ENCODE peak calls at places on chromosomes 1 and 21, in nine cellular contexts. One of them, this sample, is unnamed.

GRCh38 chr1:50023292-50024159 is at the start of gene AGBL4:
- DNase-seq in trophoblast cell: peak; percentile 59
- DNase-seq in occipital lobe: peak; percentile 77
- DNase-seq in aorta: peak; percentile 79
- DNase-seq in IMR-90: no peak
- DNase-seq in activated T-helper 9 cell treated with anti-CD3 and anti-CD28 coated beads, Interleukin-2, amount 50 U/mL, for 16 hours: no peak
- DNase-seq in adipocyte: no peak
- DNase-seq in GM12865: no peak
- DNase-seq in astrocyte of the cerebellum: peak; percentile 9
- DNase-seq in this sample: no peak

GRCh38 chr1:216705686-216706085 is 17.5 kb downstream of the ESRRG start:
- DNase-seq in aorta: no peak
- DNase-seq in trophoblast cell: no peak
- DNase-seq in IMR-90: no peak
- DNase-seq in adipocyte: no peak
- DNase-seq in astrocyte of the cerebellum: no peak
- DNase-seq in occipital lobe: peak; percentile 47
- DNase-seq in activated T-helper 9 cell treated with anti-CD3 and anti-CD28 coated beads, Interleukin-2, amount 50 U/mL, for 16 hours: no peak
- DNase-seq in GM12865: no peak
- DNase-seq in this sample: no peak

GRCh38 chr1:21514245-21514644 is 5.0 kb downstream of the ALPL start:
- DNase-seq in aorta: no peak
- DNase-seq in activated T-helper 9 cell treated with anti-CD3 and anti-CD28 coated beads, Interleukin-2, amount 50 U/mL, for 16 hours: no peak
- DNase-seq in IMR-90: no peak
- DNase-seq in trophoblast cell: no peak
- DNase-seq in GM12865: peak; percentile 66
- DNase-seq in occipital lobe: no peak
- DNase-seq in astrocyte of the cerebellum: no peak
- DNase-seq in adipocyte: no peak
- DNase-seq in this sample: no peak

GRCh38 chr1:246893205-246893939 is 38.4 kb downstream of the AHCTF1 start:
- DNase-seq in trophoblast cell: no peak
- DNase-seq in adipocyte: no peak
- DNase-seq in astrocyte of the cerebellum: no peak
- DNase-seq in aorta: no peak
- DNase-seq in IMR-90: no peak
- DNase-seq in occipital lobe: no peak
- DNase-seq in GM12865: peak; percentile 9
- DNase-seq in activated T-helper 9 cell treated with anti-CD3 and anti-CD28 coated beads, Interleukin-2, amount 50 U/mL, for 16 hours: no peak
- DNase-seq in this sample: no peak

GRCh38 chr1:224629965-224630364 is 13.8 kb downstream of the CNIH3 start:
- DNase-seq in GM12865: no peak
- DNase-seq in occipital lobe: no peak
- DNase-seq in adipocyte: no peak
- DNase-seq in astrocyte of the cerebellum: no peak
- DNase-seq in trophoblast cell: no peak
- DNase-seq in aorta: peak; percentile 0
- DNase-seq in IMR-90: no peak
- DNase-seq in activated T-helper 9 cell treated with anti-CD3 and anti-CD28 coated beads, Interleukin-2, amount 50 U/mL, for 16 hours: no peak
- DNase-seq in this sample: no peak

GRCh38 chr1:209404577-209404976 is 178.9 kb upstream of the CAMK1G start:
- DNase-seq in trophoblast cell: no peak
- DNase-seq in GM12865: no peak
- DNase-seq in occipital lobe: no peak
- DNase-seq in astrocyte of the cerebellum: no peak
- DNase-seq in IMR-90: no peak
- DNase-seq in activated T-helper 9 cell treated with anti-CD3 and anti-CD28 coated beads, Interleukin-2, amount 50 U/mL, for 16 hours: no peak
- DNase-seq in aorta: no peak
- DNase-seq in adipocyte: no peak
- DNase-seq in this sample: no peak

GRCh38 chr1:62784509-62785365 is 805 bp downstream of the ATG4C start:
- DNase-seq in adipocyte: peak; percentile 8
- DNase-seq in occipital lobe: no peak
- DNase-seq in aorta: no peak
- DNase-seq in astrocyte of the cerebellum: no peak
- DNase-seq in GM12865: peak; percentile 1
- DNase-seq in IMR-90: peak; percentile 19
- DNase-seq in activated T-helper 9 cell treated with anti-CD3 and anti-CD28 coated beads, Interleukin-2, amount 50 U/mL, for 16 hours: no peak
- DNase-seq in trophoblast cell: no peak
- DNase-seq in this sample: no peak

GRCh38 chr1:102919659-102920058 is 188.7 kb downstream of the COL11A1 start:
- DNase-seq in aorta: no peak
- DNase-seq in occipital lobe: no peak
- DNase-seq in IMR-90: peak; percentile 79
- DNase-seq in astrocyte of the cerebellum: no peak
- DNase-seq in GM12865: no peak
- DNase-seq in activated T-helper 9 cell treated with anti-CD3 and anti-CD28 coated beads, Interleukin-2, amount 50 U/mL, for 16 hours: no peak
- DNase-seq in adipocyte: peak; percentile 65
- DNase-seq in trophoblast cell: no peak
- DNase-seq in this sample: peak; percentile 37

GRCh38 chr1:169070547-169070946 is 35.9 kb upstream of the ATP1B1 start:
- DNase-seq in adipocyte: peak; percentile 2
- DNase-seq in occipital lobe: no peak
- DNase-seq in GM12865: no peak
- DNase-seq in IMR-90: no peak
- DNase-seq in activated T-helper 9 cell treated with anti-CD3 and anti-CD28 coated beads, Interleukin-2, amount 50 U/mL, for 16 hours: no peak
- DNase-seq in trophoblast cell: no peak
- DNase-seq in aorta: no peak
- DNase-seq in astrocyte of the cerebellum: no peak
- DNase-seq in this sample: no peak

GRCh38 chr1:151981178-151981525 is 12.5 kb downstream of the S100A10 start:
- DNase-seq in aorta: no peak
- DNase-seq in trophoblast cell: no peak
- DNase-seq in GM12865: no peak
- DNase-seq in occipital lobe: no peak
- DNase-seq in astrocyte of the cerebellum: no peak
- DNase-seq in IMR-90: no peak
- DNase-seq in activated T-helper 9 cell treated with anti-CD3 and anti-CD28 coated beads, Interleukin-2, amount 50 U/mL, for 16 hours: no peak
- DNase-seq in adipocyte: no peak
- DNase-seq in this sample: no peak

GRCh38 chr21:37153935-37154350 is 80.9 kb downstream of the TTC3 start:
- DNase-seq in IMR-90: peak; percentile 18
- DNase-seq in astrocyte of the cerebellum: no peak
- DNase-seq in trophoblast cell: peak; percentile 24
- DNase-seq in aorta: no peak
- DNase-seq in adipocyte: peak; percentile 45
- DNase-seq in GM12865: no peak
- DNase-seq in occipital lobe: no peak
- DNase-seq in activated T-helper 9 cell treated with anti-CD3 and anti-CD28 coated beads, Interleukin-2, amount 50 U/mL, for 16 hours: no peak
- DNase-seq in this sample: no peak

GRCh38 chr1:7856345-7856744 is 3.5 kb upstream of the UTS2 start:
- DNase-seq in activated T-helper 9 cell treated with anti-CD3 and anti-CD28 coated beads, Interleukin-2, amount 50 U/mL, for 16 hours: no peak
- DNase-seq in astrocyte of the cerebellum: no peak
- DNase-seq in IMR-90: no peak
- DNase-seq in trophoblast cell: no peak
- DNase-seq in aorta: no peak
- DNase-seq in occipital lobe: no peak
- DNase-seq in GM12865: no peak
- DNase-seq in adipocyte: no peak
- DNase-seq in this sample: peak; percentile 9

GRCh38 chr1:25028910-25029599 is 99.0 kb upstream of the RUNX3 start:
- DNase-seq in adipocyte: no peak
- DNase-seq in occipital lobe: no peak
- DNase-seq in trophoblast cell: no peak
- DNase-seq in GM12865: peak; percentile 86
- DNase-seq in IMR-90: no peak
- DNase-seq in aorta: no peak
- DNase-seq in activated T-helper 9 cell treated with anti-CD3 and anti-CD28 coated beads, Interleukin-2, amount 50 U/mL, for 16 hours: no peak
- DNase-seq in astrocyte of the cerebellum: no peak
- DNase-seq in this sample: no peak

GRCh38 chr21:42640486-42640885 is 12.9 kb upstream of the PDE9A start:
- DNase-seq in activated T-helper 9 cell treated with anti-CD3 and anti-CD28 coated beads, Interleukin-2, amount 50 U/mL, for 16 hours: no peak
- DNase-seq in adipocyte: no peak
- DNase-seq in IMR-90: no peak
- DNase-seq in trophoblast cell: no peak
- DNase-seq in astrocyte of the cerebellum: no peak
- DNase-seq in occipital lobe: no peak
- DNase-seq in aorta: peak; percentile 59
- DNase-seq in GM12865: no peak
- DNase-seq in this sample: no peak

GRCh38 chr1:179127163-179127895 is 45.5 kb downstream of the TOR3A start:
- DNase-seq in adipocyte: peak; percentile 51
- DNase-seq in astrocyte of the cerebellum: no peak
- DNase-seq in trophoblast cell: peak; percentile 11
- DNase-seq in aorta: no peak
- DNase-seq in occipital lobe: no peak
- DNase-seq in GM12865: no peak
- DNase-seq in IMR-90: peak; percentile 55
- DNase-seq in activated T-helper 9 cell treated with anti-CD3 and anti-CD28 coated beads, Interleukin-2, amount 50 U/mL, for 16 hours: no peak
- DNase-seq in this sample: no peak

GRCh38 chr1:15107897-15108296 is 45.6 kb upstream of the TMEM51 start:
- DNase-seq in adipocyte: no peak
- DNase-seq in IMR-90: no peak
- DNase-seq in GM12865: no peak
- DNase-seq in activated T-helper 9 cell treated with anti-CD3 and anti-CD28 coated beads, Interleukin-2, amount 50 U/mL, for 16 hours: no peak
- DNase-seq in trophoblast cell: no peak
- DNase-seq in astrocyte of the cerebellum: no peak
- DNase-seq in occipital lobe: no peak
- DNase-seq in aorta: no peak
- DNase-seq in this sample: no peak

GRCh38 chr21:31895069-31895851 is 22.4 kb downstream of the HUNK start:
- DNase-seq in occipital lobe: no peak
- DNase-seq in IMR-90: peak; percentile 34
- DNase-seq in activated T-helper 9 cell treated with anti-CD3 and anti-CD28 coated beads, Interleukin-2, amount 50 U/mL, for 16 hours: no peak
- DNase-seq in aorta: no peak
- DNase-seq in GM12865: no peak
- DNase-seq in trophoblast cell: no peak
- DNase-seq in astrocyte of the cerebellum: no peak
- DNase-seq in adipocyte: no peak
- DNase-seq in this sample: no peak

GRCh38 chr21:20486303-20486702 is 511.9 kb upstream of the NCAM2 start:
- DNase-seq in trophoblast cell: no peak
- DNase-seq in GM12865: no peak
- DNase-seq in astrocyte of the cerebellum: no peak
- DNase-seq in IMR-90: no peak
- DNase-seq in activated T-helper 9 cell treated with anti-CD3 and anti-CD28 coated beads, Interleukin-2, amount 50 U/mL, for 16 hours: no peak
- DNase-seq in adipocyte: no peak
- DNase-seq in aorta: no peak
- DNase-seq in occipital lobe: no peak
- DNase-seq in this sample: no peak

GRCh38 chr1:6145351-6145750 is 34.8 kb downstream of the CHD5 start:
- DNase-seq in trophoblast cell: no peak
- DNase-seq in GM12865: no peak
- DNase-seq in aorta: no peak
- DNase-seq in occipital lobe: no peak
- DNase-seq in astrocyte of the cerebellum: no peak
- DNase-seq in adipocyte: no peak
- DNase-seq in activated T-helper 9 cell treated with anti-CD3 and anti-CD28 coated beads, Interleukin-2, amount 50 U/mL, for 16 hours: no peak
- DNase-seq in IMR-90: no peak
- DNase-seq in this sample: no peak

GRCh38 chr1:168529533-168529932 is 14.3 kb downstream of the XCL2 start:
- DNase-seq in trophoblast cell: no peak
- DNase-seq in IMR-90: no peak
- DNase-seq in GM12865: no peak
- DNase-seq in adipocyte: peak; percentile 20
- DNase-seq in astrocyte of the cerebellum: no peak
- DNase-seq in occipital lobe: no peak
- DNase-seq in aorta: no peak
- DNase-seq in activated T-helper 9 cell treated with anti-CD3 and anti-CD28 coated beads, Interleukin-2, amount 50 U/mL, for 16 hours: no peak
- DNase-seq in this sample: no peak

GRCh38 chr1:8396083-8396911 is 78.4 kb downstream of the SLC45A1 start:
- DNase-seq in astrocyte of the cerebellum: no peak
- DNase-seq in IMR-90: peak; percentile 79
- DNase-seq in activated T-helper 9 cell treated with anti-CD3 and anti-CD28 coated beads, Interleukin-2, amount 50 U/mL, for 16 hours: no peak
- DNase-seq in trophoblast cell: peak; percentile 33
- DNase-seq in adipocyte: peak; percentile 31
- DNase-seq in occipital lobe: no peak
- DNase-seq in GM12865: no peak
- DNase-seq in aorta: no peak
- DNase-seq in this sample: peak; percentile 49

GRCh38 chr21:44448651-44449131 is 6.6 kb upstream of the LRRC3 start:
- DNase-seq in aorta: peak; percentile 59
- DNase-seq in trophoblast cell: no peak
- DNase-seq in activated T-helper 9 cell treated with anti-CD3 and anti-CD28 coated beads, Interleukin-2, amount 50 U/mL, for 16 hours: no peak
- DNase-seq in adipocyte: no peak
- DNase-seq in astrocyte of the cerebellum: no peak
- DNase-seq in occipital lobe: no peak
- DNase-seq in GM12865: no peak
- DNase-seq in IMR-90: no peak
- DNase-seq in this sample: no peak

GRCh38 chr1:10610901-10611600 is 136.3 kb downstream of the PEX14 start:
- DNase-seq in activated T-helper 9 cell treated with anti-CD3 and anti-CD28 coated beads, Interleukin-2, amount 50 U/mL, for 16 hours: no peak
- DNase-seq in astrocyte of the cerebellum: no peak
- DNase-seq in aorta: no peak
- DNase-seq in GM12865: no peak
- DNase-seq in trophoblast cell: no peak
- DNase-seq in occipital lobe: no peak
- DNase-seq in IMR-90: peak; percentile 51
- DNase-seq in adipocyte: no peak
- DNase-seq in this sample: no peak

GRCh38 chr1:174883361-174883760 is 116.4 kb upstream of the CACYBP start:
- DNase-seq in activated T-helper 9 cell treated with anti-CD3 and anti-CD28 coated beads, Interleukin-2, amount 50 U/mL, for 16 hours: no peak
- DNase-seq in aorta: no peak
- DNase-seq in IMR-90: peak; percentile 46
- DNase-seq in astrocyte of the cerebellum: no peak
- DNase-seq in occipital lobe: no peak
- DNase-seq in GM12865: peak; percentile 11
- DNase-seq in adipocyte: peak; percentile 25
- DNase-seq in trophoblast cell: no peak
- DNase-seq in this sample: peak; percentile 14

GRCh38 chr1:46477153-46477929 is 12.3 kb upstream of the DMBX1 start:
- DNase-seq in astrocyte of the cerebellum: peak; percentile 11
- DNase-seq in occipital lobe: peak; percentile 48
- DNase-seq in adipocyte: peak; percentile 84
- DNase-seq in IMR-90: peak; percentile 55
- DNase-seq in GM12865: peak; percentile 77
- DNase-seq in trophoblast cell: peak; percentile 79
- DNase-seq in aorta: peak; percentile 91
- DNase-seq in activated T-helper 9 cell treated with anti-CD3 and anti-CD28 coated beads, Interleukin-2, amount 50 U/mL, for 16 hours: peak; percentile 61
- DNase-seq in this sample: peak; percentile 68

GRCh38 chr21:20647603-20648002 is 350.6 kb upstream of the NCAM2 start:
- DNase-seq in GM12865: no peak
- DNase-seq in aorta: no peak
- DNase-seq in occipital lobe: no peak
- DNase-seq in IMR-90: no peak
- DNase-seq in adipocyte: no peak
- DNase-seq in trophoblast cell: no peak
- DNase-seq in activated T-helper 9 cell treated with anti-CD3 and anti-CD28 coated beads, Interleukin-2, amount 50 U/mL, for 16 hours: no peak
- DNase-seq in astrocyte of the cerebellum: peak; percentile 23
- DNase-seq in this sample: no peak

GRCh38 chr1:243287128-243287470 is 31.3 kb downstream of the SDCCAG8 start:
- DNase-seq in adipocyte: no peak
- DNase-seq in aorta: no peak
- DNase-seq in GM12865: no peak
- DNase-seq in IMR-90: peak; percentile 63
- DNase-seq in occipital lobe: no peak
- DNase-seq in astrocyte of the cerebellum: no peak
- DNase-seq in activated T-helper 9 cell treated with anti-CD3 and anti-CD28 coated beads, Interleukin-2, amount 50 U/mL, for 16 hours: no peak
- DNase-seq in trophoblast cell: peak; percentile 23
- DNase-seq in this sample: no peak

GRCh38 chr1:46535063-46535462 is 16.4 kb downstream of the KNCN start:
- DNase-seq in aorta: no peak
- DNase-seq in adipocyte: no peak
- DNase-seq in trophoblast cell: peak; percentile 77
- DNase-seq in occipital lobe: no peak
- DNase-seq in GM12865: peak; percentile 50
- DNase-seq in activated T-helper 9 cell treated with anti-CD3 and anti-CD28 coated beads, Interleukin-2, amount 50 U/mL, for 16 hours: no peak
- DNase-seq in astrocyte of the cerebellum: no peak
- DNase-seq in IMR-90: no peak
- DNase-seq in this sample: no peak

GRCh38 chr1:143698016-143698415 is 273.8 kb downstream of the FAM72C start:
- DNase-seq in GM12865: peak; percentile 33
- DNase-seq in aorta: no peak
- DNase-seq in activated T-helper 9 cell treated with anti-CD3 and anti-CD28 coated beads, Interleukin-2, amount 50 U/mL, for 16 hours: no peak
- DNase-seq in astrocyte of the cerebellum: no peak
- DNase-seq in adipocyte: peak; percentile 6
- DNase-seq in occipital lobe: no peak
- DNase-seq in trophoblast cell: no peak
- DNase-seq in IMR-90: no peak
- DNase-seq in this sample: no peak